ENCODE peak calls at places on chromosomes 7 and 10, in six cellular contexts. W is A549, B is NB4, S is K562, Y is HepG2, M is GM12878. T is an unnamed sample.

GRCh38 chr7:76262683-76263402 is 39.6 kb upstream of the HSPB1 start:
- DNase-seq in Y (peak), S (peak), M (no peak), W (peak), B (peak), T (peak)

GRCh38 chr7:91892821-91893340 is 12.4 kb upstream of the MTERF1 start:
- DNase-seq in W (no peak), M (no peak), Y (no peak), S (no peak), B (no peak), T (no peak)

GRCh38 chr10:110496553-110497437 is 912 bp upstream of the DUSP5 start:
- DNase-seq in Y (no peak), W (no peak), B (no peak), S (no peak), M (no peak), T (peak)

GRCh38 chr10:118692911-118693310 is 61.9 kb downstream of the CACUL1 start:
- DNase-seq in Y (no peak), S (no peak), M (no peak), W (no peak), B (no peak), T (no peak)

GRCh38 chr10:88819290-88819689 is 16.8 kb downstream of the LIPM start:
- DNase-seq in M (no peak), B (no peak), Y (no peak), S (no peak), W (no peak), T (no peak)

GRCh38 chr7:101673315-101673714 is 44.2 kb upstream of the MYL10 start:
- DNase-seq in M (no peak), Y (no peak), B (no peak), W (no peak), S (no peak), T (no peak)

GRCh38 chr7:33185786-33186185 is 56.4 kb downstream of the BBS9 start:
- DNase-seq in M (no peak), W (peak), Y (peak), B (peak), S (peak), T (peak)

GRCh38 chr7:90210475-90210874 is 1.1 kb upstream of the STEAP2 start:
- DNase-seq in W (no peak), Y (peak), M (no peak), B (no peak), S (no peak), T (no peak)

GRCh38 chr7:38773430-38773829 is 135.6 kb downstream of the VPS41 start:
- DNase-seq in B (no peak), Y (no peak), S (no peak), W (no peak), M (no peak), T (no peak)

GRCh38 chr10:110857265-110858158 is 14.2 kb upstream of the PDCD4 start:
- DNase-seq in B (peak), S (peak), W (no peak), Y (peak), M (peak), T (peak)

GRCh38 chr10:132477398-132478340 is 59.9 kb upstream of the INPP5A start:
- DNase-seq in B (no peak), S (no peak), W (no peak), Y (no peak), M (no peak), T (no peak)

GRCh38 chr7:142796501-142797341 is 26.0 kb downstream of the PRSS2 start:
- DNase-seq in S (no peak), M (no peak), B (no peak), Y (no peak), W (no peak), T (no peak)

GRCh38 chr10:49651917-49652316 is 27.5 kb upstream of the C10orf53 start:
- DNase-seq in B (no peak), Y (no peak), M (no peak), W (no peak), S (no peak), T (no peak)

GRCh38 chr10:77168861-77169260 is 468.7 kb downstream of the KCNMA1 start:
- DNase-seq in W (no peak), Y (no peak), B (no peak), S (no peak), M (no peak), T (no peak)

GRCh38 chr7:25857376-25858067 is 294.5 kb upstream of the NFE2L3 start:
- DNase-seq in B (peak), M (no peak), W (peak), Y (no peak), S (peak), T (no peak)

GRCh38 chr7:73623798-73624668 is at the start of gene MLXIPL:
- DNase-seq in B (no peak), M (no peak), S (peak), W (peak), Y (peak), T (peak)

GRCh38 chr10:119189811-119190282 is 11.2 kb upstream of the PRDX3 start:
- DNase-seq in S (no peak), B (peak), Y (peak), W (no peak), M (no peak), T (peak)

GRCh38 chr10:114279289-114279688 is 40.2 kb downstream of the VWA2 start:
- DNase-seq in Y (no peak), B (no peak), M (no peak), W (no peak), S (no peak), T (no peak)

GRCh38 chr7:71574153-71574894 is 442.4 kb downstream of the GALNT17 start:
- DNase-seq in B (no peak), Y (no peak), M (no peak), S (no peak), W (no peak), T (no peak)

GRCh38 chr10:34908472-34908871 is 93.4 kb upstream of the PARD3 start:
- DNase-seq in B (no peak), M (no peak), S (no peak), W (no peak), Y (no peak), T (no peak)

GRCh38 chr10:34907743-34908425 is 92.8 kb upstream of the PARD3 start:
- DNase-seq in M (no peak), B (no peak), W (no peak), Y (no peak), S (no peak), T (no peak)

GRCh38 chr10:34904191-34904590 is 89.1 kb upstream of the PARD3 start:
- DNase-seq in M (no peak), Y (no peak), W (no peak), B (no peak), S (no peak), T (no peak)

GRCh38 chr10:34905200-34905927 is 90.3 kb upstream of the PARD3 start:
- DNase-seq in Y (no peak), S (no peak), B (no peak), W (no peak), M (no peak), T (no peak)

DNA sequence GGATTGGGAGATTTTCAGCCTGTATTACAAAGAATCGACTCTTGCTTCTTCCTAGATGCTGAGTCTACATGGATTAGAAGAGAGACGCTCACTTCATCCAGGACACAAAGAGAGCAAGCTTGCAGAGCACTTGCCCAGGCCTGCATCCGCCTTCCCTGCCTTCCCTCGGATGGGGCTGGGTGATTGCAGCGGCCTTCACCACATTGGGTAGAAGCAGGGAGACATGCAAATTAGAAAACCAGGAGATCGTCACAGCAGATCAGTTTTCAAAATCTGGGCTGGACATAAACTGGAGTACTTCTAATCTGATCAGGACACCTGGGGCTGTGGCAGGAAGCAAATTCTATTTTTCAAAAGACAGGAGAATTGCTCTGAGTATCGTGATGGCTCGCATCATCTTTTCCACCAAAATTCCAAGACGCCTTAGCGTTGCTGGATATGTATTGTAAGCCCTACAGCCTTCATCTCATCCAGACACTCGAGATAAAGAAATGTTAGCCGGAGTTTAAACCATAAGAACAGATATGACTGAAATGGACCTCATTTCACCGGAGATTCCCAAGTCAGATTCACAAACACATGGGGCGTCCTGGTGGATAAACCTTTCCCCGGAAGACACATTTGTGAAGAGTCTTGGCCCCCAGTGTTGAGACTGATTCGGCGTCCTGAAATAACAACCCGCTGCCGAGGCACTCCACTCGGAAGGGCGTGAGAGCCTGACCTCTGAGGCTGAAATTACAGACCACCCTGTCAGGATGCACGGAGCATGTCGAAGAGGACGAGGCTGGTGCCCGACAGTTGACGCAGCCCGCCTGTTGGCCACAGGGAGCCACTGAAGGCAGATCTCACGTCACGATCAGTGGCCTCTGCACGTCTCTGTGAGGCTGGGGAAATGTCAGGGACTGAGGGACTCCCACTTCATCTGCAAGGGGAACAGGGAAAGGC is 91.2 kb upstream of the PARD3 start:
- DNase-seq in M (no peak), Y (peak), S (no peak), W (no peak), B (no peak), T (no peak)
- TF ChIP-seq MYC in M (no peak), Y (no peak), S (no peak), W (no peak), B (no peak), T (no peak)

GRCh38 chr7:137964824-137965545 is 36.9 kb downstream of the CREB3L2 start:
- DNase-seq in Y (no peak), B (no peak), M (no peak), S (no peak), W (no peak), T (no peak)

GRCh38 chr7:137965942-137966624 is 35.8 kb downstream of the CREB3L2 start:
- DNase-seq in B (peak), Y (no peak), M (no peak), W (no peak), S (no peak), T (peak)

GRCh38 chr7:137968890-137969289 is 33.0 kb downstream of the CREB3L2 start:
- DNase-seq in W (no peak), Y (no peak), M (no peak), S (no peak), B (no peak), T (no peak)

GRCh38 chr7:137966636-137967142 is 35.2 kb downstream of the CREB3L2 start:
- DNase-seq in W (no peak), M (no peak), S (no peak), B (no peak), Y (no peak), T (no peak)

GRCh38 chr7:137967143-137968018 is 34.5 kb downstream of the CREB3L2 start:
- DNase-seq in S (peak), B (peak), W (peak), M (no peak), Y (peak), T (peak)
- TF ChIP-seq MYC in S (no peak), B (no peak), W (no peak), M (no peak), Y (no peak), T (no peak)

GRCh38 chr10:31143331-31143935 is 111.8 kb upstream of the ZNF438 start:
- DNase-seq in W (no peak), M (no peak), S (no peak), Y (no peak), B (no peak), T (no peak)
- TF ChIP-seq MYC in W (no peak), M (no peak), S (no peak), Y (no peak), B (no peak), T (no peak)

DNA sequence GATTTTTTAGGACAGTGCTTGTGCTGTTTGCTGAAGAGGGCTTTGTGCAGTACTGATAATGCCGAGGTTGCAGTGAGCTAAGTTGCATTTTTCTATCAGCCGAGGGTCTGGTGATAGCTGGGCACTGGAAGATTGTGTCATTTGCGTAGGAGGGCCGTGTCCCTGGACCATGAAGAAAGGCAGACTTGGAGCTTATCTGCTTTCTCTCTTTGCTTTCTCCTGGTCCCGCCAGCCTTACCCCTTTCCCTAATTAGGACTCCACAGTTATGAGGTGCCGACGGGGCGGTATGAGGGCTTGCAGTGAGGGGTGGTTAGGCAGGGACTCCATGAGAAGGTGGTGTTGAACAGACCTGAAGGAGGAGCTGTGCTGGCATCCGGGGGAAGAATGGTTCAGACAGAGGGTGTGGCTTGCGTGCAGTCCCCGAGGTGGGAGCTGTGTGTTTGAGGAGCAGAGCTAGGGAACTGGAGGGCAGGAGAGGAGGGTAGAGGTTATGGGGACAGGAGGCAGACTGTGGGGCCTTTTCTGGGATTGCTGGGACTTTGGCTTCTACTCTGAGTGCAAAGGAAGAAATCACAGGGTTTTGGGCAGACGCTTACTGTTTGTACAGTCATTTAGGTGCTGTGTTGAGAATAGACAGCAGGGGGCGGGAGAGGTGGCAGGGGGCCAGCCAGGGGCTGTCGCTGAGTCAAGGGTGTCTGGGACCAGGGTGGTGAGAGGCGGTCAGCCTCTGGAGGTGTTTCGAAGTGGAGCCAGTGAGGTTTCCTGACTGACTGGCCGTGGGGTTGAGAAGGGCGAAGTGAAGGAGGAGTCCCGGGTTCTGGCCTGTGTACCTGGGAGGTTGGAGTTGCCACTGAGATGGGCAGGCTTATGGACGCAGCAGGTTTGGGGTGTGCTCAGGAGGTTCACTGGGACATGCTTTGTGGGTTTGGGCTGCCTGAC is 43.4 kb downstream of the PRF1 start:
- DNase-seq in W (peak), Y (peak), M (no peak), B (peak), S (peak), T (peak)
- TF ChIP-seq MYC in W (no peak), Y (no peak), M (no peak), B (no peak), S (no peak), T (no peak)

DNA sequence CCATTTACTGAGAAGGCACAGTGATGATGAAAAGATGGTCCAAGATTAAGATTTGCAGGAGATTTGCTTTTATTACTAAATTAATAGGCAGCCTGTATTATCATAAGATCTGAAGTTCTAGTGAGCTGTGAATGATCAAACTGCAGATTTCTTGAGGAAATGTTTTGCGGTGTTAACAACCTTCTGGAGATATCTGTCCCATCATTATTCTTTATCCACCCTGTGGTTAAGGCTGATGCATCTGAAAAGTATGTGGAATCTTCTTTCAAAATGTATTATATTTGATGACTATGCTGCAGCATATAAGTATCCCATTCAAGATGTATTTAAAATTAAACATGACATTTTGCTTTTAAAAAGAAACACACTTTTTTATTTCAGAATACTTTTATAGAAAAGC is 150.3 kb downstream of the POLR1F start:
- DNase-seq in M (no peak), S (no peak), W (no peak), Y (no peak), B (no peak), T (no peak)
- TF ChIP-seq MYC in M (no peak), S (no peak), W (no peak), Y (no peak), B (no peak), T (no peak)

GRCh38 chr7:22143496-22143895 is 197.8 kb upstream of the CDCA7L start:
- DNase-seq in W (no peak), Y (no peak), S (no peak), M (no peak), B (no peak), T (no peak)

GRCh38 chr7:22150221-22150620 is 204.5 kb upstream of the CDCA7L start:
- DNase-seq in W (no peak), Y (no peak), M (no peak), S (no peak), B (no peak), T (peak)

GRCh38 chr7:22147868-22148267 is 202.2 kb upstream of the CDCA7L start:
- DNase-seq in B (no peak), M (no peak), S (no peak), W (no peak), Y (no peak), T (no peak)

GRCh38 chr7:22142593-22142992 is 196.9 kb upstream of the CDCA7L start:
- DNase-seq in B (no peak), M (no peak), W (no peak), S (no peak), Y (no peak), T (no peak)

GRCh38 chr7:22147113-22147512 is 201.4 kb upstream of the CDCA7L start:
- DNase-seq in M (no peak), Y (no peak), W (no peak), B (no peak), S (no peak), T (no peak)
- TF ChIP-seq MYC in M (no peak), Y (no peak), W (no peak), B (no peak), S (no peak), T (no peak)

GRCh38 chr10:35448687-35449662 is 112.7 kb downstream of the CCNY start:
- DNase-seq in M (no peak), Y (peak), W (no peak), S (no peak), B (no peak), T (peak)

GRCh38 chr10:35446439-35446838 is 110.1 kb downstream of the CCNY start:
- DNase-seq in M (no peak), Y (no peak), S (no peak), W (no peak), B (no peak), T (no peak)

GRCh38 chr10:35445150-35445884 is 109.0 kb downstream of the CCNY start:
- DNase-seq in S (no peak), M (no peak), W (no peak), B (no peak), Y (no peak), T (no peak)

GRCh38 chr10:35449944-35450343 is 113.6 kb downstream of the CCNY start:
- DNase-seq in M (no peak), B (no peak), S (no peak), W (no peak), Y (no peak), T (no peak)

GRCh38 chr10:35447693-35448407 is 111.5 kb downstream of the CCNY start:
- DNase-seq in B (no peak), S (peak), W (peak), M (no peak), Y (peak), T (peak)
- TF ChIP-seq MYC in B (no peak), S (no peak), W (no peak), M (no peak), Y (no peak), T (peak)